ENCODE peak calls at places on chromosomes 11 and 22, in five cellular contexts. One of them, this sample, is unnamed. For H3K27me3, the result is how much of the 10 kb centered on the place peaks cover.

GRCh38 chr11:119476666-119477331 is 53.8 kb upstream of the THY1 start:
- DNase-seq in HCT116: no peak
- DNase-seq in fibroblast of lung: no peak
- DNase-seq in transverse colon: no peak
- DNase-seq in heart right ventricle: no peak
- DNase-seq in this sample: no peak

GRCh38 chr11:72751293-72752087 is 718 bp downstream of the ARAP1 start:
- DNase-seq in HCT116: no peak
- DNase-seq in fibroblast of lung: no peak
- DNase-seq in transverse colon: peak
- DNase-seq in heart right ventricle: no peak
- DNase-seq in this sample: no peak

GRCh38 chr11:1834132-1834610 is 619 bp upstream of the SYT8 start:
- DNase-seq in HCT116: peak
- DNase-seq in fibroblast of lung: no peak
- DNase-seq in transverse colon: peak
- DNase-seq in heart right ventricle: no peak
- DNase-seq in this sample: peak

GRCh38 chr22:40721266-40721665 is 42.0 kb downstream of the MCHR1 start:
- DNase-seq in HCT116: no peak
- DNase-seq in fibroblast of lung: peak
- DNase-seq in transverse colon: no peak
- DNase-seq in heart right ventricle: no peak
- DNase-seq in this sample: no peak

GRCh38 chr11:129375731-129376657 is at the start of gene BARX2:
- DNase-seq in HCT116: peak
- DNase-seq in fibroblast of lung: peak
- DNase-seq in transverse colon: peak
- DNase-seq in heart right ventricle: no peak
- DNase-seq in this sample: peak

GRCh38 chr11:66976048-66976467 is 954 bp downstream of the C11orf86 start:
- DNase-seq in HCT116: no peak
- DNase-seq in fibroblast of lung: peak
- DNase-seq in transverse colon: no peak
- DNase-seq in heart right ventricle: no peak
- DNase-seq in this sample: no peak

GRCh38 chr22:42169055-42169469 is 38.5 kb upstream of the CYP2D6 start:
- DNase-seq in HCT116: peak
- DNase-seq in fibroblast of lung: peak
- DNase-seq in transverse colon: peak
- DNase-seq in heart right ventricle: peak
- DNase-seq in this sample: no peak

GRCh38 chr11:38446336-38446735 is 1848.3 kb upstream of the RAG2 start:
- DNase-seq in HCT116: no peak
- DNase-seq in fibroblast of lung: no peak
- DNase-seq in transverse colon: no peak
- DNase-seq in heart right ventricle: no peak
- DNase-seq in this sample: no peak

GRCh38 chr11:35587972-35588371 is 30.3 kb upstream of the FJX1 start:
- DNase-seq in HCT116: no peak
- DNase-seq in fibroblast of lung: no peak
- DNase-seq in transverse colon: no peak
- DNase-seq in heart right ventricle: no peak
- DNase-seq in this sample: no peak

GRCh38 chr11:47143322-47143721 is 33.4 kb downstream of the ARFGAP2 start:
- DNase-seq in HCT116: no peak
- DNase-seq in fibroblast of lung: peak
- DNase-seq in transverse colon: no peak
- DNase-seq in heart right ventricle: peak
- DNase-seq in this sample: no peak

GRCh38 chr11:15816270-15816871 is 540.0 kb downstream of the SOX6 start:
- DNase-seq in HCT116: no peak
- DNase-seq in fibroblast of lung: peak
- DNase-seq in transverse colon: peak
- DNase-seq in heart right ventricle: peak
- DNase-seq in this sample: no peak

GRCh38 chr22:46916886-46917625 is 154.6 kb downstream of the TBC1D22A start:
- DNase-seq in HCT116: no peak
- DNase-seq in fibroblast of lung: no peak
- DNase-seq in transverse colon: no peak
- DNase-seq in heart right ventricle: no peak
- DNase-seq in this sample: no peak

GRCh38 chr11:104370478-104370877 is 206.5 kb upstream of the PDGFD start:
- DNase-seq in HCT116: no peak
- DNase-seq in fibroblast of lung: no peak
- DNase-seq in transverse colon: no peak
- DNase-seq in heart right ventricle: no peak
- DNase-seq in this sample: no peak

GRCh38 chr11:109040303-109040702 is 375.4 kb downstream of the DDX10 start:
- DNase-seq in HCT116: peak
- DNase-seq in fibroblast of lung: no peak
- DNase-seq in transverse colon: no peak
- DNase-seq in heart right ventricle: no peak
- DNase-seq in this sample: no peak

GRCh38 chr11:16326679-16327297 is 29.6 kb downstream of the SOX6 start:
- DNase-seq in HCT116: no peak
- DNase-seq in fibroblast of lung: no peak
- DNase-seq in transverse colon: no peak
- DNase-seq in heart right ventricle: no peak
- DNase-seq in this sample: no peak

GRCh38 chr11:33687733-33688479 is 12.7 kb downstream of the C11orf91 start:
- DNase-seq in HCT116: peak
- DNase-seq in fibroblast of lung: peak
- DNase-seq in transverse colon: no peak
- DNase-seq in heart right ventricle: peak
- DNase-seq in this sample: no peak

GRCh38 chr11:130904380-130904779 is 11.9 kb downstream of the SNX19 start:
- DNase-seq in HCT116: no peak
- DNase-seq in fibroblast of lung: peak
- DNase-seq in transverse colon: no peak
- DNase-seq in heart right ventricle: no peak
- DNase-seq in this sample: no peak

GRCh38 chr22:26066534-26066933 is 102.7 kb upstream of the SEZ6L start:
- DNase-seq in HCT116: no peak
- DNase-seq in fibroblast of lung: no peak
- DNase-seq in transverse colon: no peak
- DNase-seq in heart right ventricle: no peak
- DNase-seq in this sample: no peak

GRCh38 chr22:45246060-45246985 is 5.6 kb upstream of the KIAA0930 start:
- DNase-seq in HCT116: peak
- DNase-seq in fibroblast of lung: peak
- DNase-seq in transverse colon: peak
- DNase-seq in heart right ventricle: no peak
- DNase-seq in this sample: no peak

GRCh38 chr11:76095891-76096290 is 110.4 kb downstream of the WNT11 start:
- DNase-seq in HCT116: no peak
- DNase-seq in fibroblast of lung: no peak
- DNase-seq in transverse colon: no peak
- DNase-seq in heart right ventricle: no peak
- DNase-seq in this sample: no peak

GRCh38 chr22:27238935-27239510 is 562.5 kb downstream of the MN1 start:
- DNase-seq in HCT116: no peak
- DNase-seq in fibroblast of lung: peak
- DNase-seq in transverse colon: no peak
- DNase-seq in heart right ventricle: peak
- DNase-seq in this sample: peak

GRCh38 chr22:24091551-24092420 is 80.7 kb downstream of the CABIN1 start:
- DNase-seq in HCT116: no peak
- DNase-seq in fibroblast of lung: no peak
- DNase-seq in transverse colon: no peak
- DNase-seq in heart right ventricle: peak
- DNase-seq in this sample: no peak

GRCh38 chr11:79092791-79093313 is 348.0 kb downstream of the TENM4 start:
- DNase-seq in HCT116: peak
- DNase-seq in fibroblast of lung: peak
- DNase-seq in transverse colon: no peak
- DNase-seq in heart right ventricle: peak
- DNase-seq in this sample: no peak

GRCh38 chr22:43723816-43724215 is 88.3 kb downstream of the EFCAB6 start:
- DNase-seq in HCT116: no peak
- DNase-seq in fibroblast of lung: peak
- DNase-seq in transverse colon: no peak
- DNase-seq in heart right ventricle: no peak
- DNase-seq in this sample: no peak

GRCh38 chr11:123246749-123247497 is 51.9 kb upstream of the CLMP start:
- DNase-seq in HCT116: peak
- DNase-seq in fibroblast of lung: peak
- DNase-seq in transverse colon: peak
- DNase-seq in heart right ventricle: peak
- DNase-seq in this sample: peak

GRCh38 chr22:33882991-33883390 is 37.3 kb downstream of the LARGE1 start:
- DNase-seq in HCT116: no peak
- DNase-seq in fibroblast of lung: no peak
- DNase-seq in transverse colon: no peak
- DNase-seq in heart right ventricle: no peak
- DNase-seq in this sample: no peak

GRCh38 chr22:20431520-20432237 is 5.9 kb downstream of the SCARF2 start:
- DNase-seq in HCT116: no peak
- DNase-seq in fibroblast of lung: no peak
- DNase-seq in transverse colon: no peak
- DNase-seq in heart right ventricle: no peak
- DNase-seq in this sample: peak

GRCh38 chr11:128745296-128746183 is 51.7 kb downstream of the FLI1 start:
- DNase-seq in HCT116: no peak
- DNase-seq in fibroblast of lung: peak
- DNase-seq in transverse colon: no peak
- DNase-seq in heart right ventricle: peak
- DNase-seq in this sample: no peak

GRCh38 chr11:2533642-2534115 is 88.9 kb downstream of the KCNQ1 start:
- DNase-seq in HCT116: peak
- DNase-seq in fibroblast of lung: peak
- DNase-seq in transverse colon: peak
- DNase-seq in heart right ventricle: peak
- DNase-seq in this sample: peak

GRCh38 chr11:71446942-71447688 is 1.1 kb downstream of the DHCR7 start:
- DNase-seq in HCT116: no peak
- DNase-seq in fibroblast of lung: peak
- DNase-seq in transverse colon: peak
- DNase-seq in heart right ventricle: no peak
- DNase-seq in this sample: no peak

GRCh38 chr11:28123151-28123571 is 15.0 kb downstream of the METTL15 start:
- DNase-seq in HCT116: no peak
- DNase-seq in fibroblast of lung: peak
- DNase-seq in transverse colon: no peak
- DNase-seq in heart right ventricle: no peak
- DNase-seq in this sample: no peak

GRCh38 chr11:116948375-116948774 is 111.0 kb upstream of the APOA1 start:
- DNase-seq in HCT116: peak
- DNase-seq in fibroblast of lung: no peak
- DNase-seq in transverse colon: peak
- DNase-seq in heart right ventricle: no peak
- DNase-seq in this sample: no peak

GRCh38 chr22:42683599-42684283 is 34.5 kb upstream of the CYB5R3 start:
- DNase-seq in HCT116: no peak
- DNase-seq in fibroblast of lung: peak
- DNase-seq in transverse colon: peak
- DNase-seq in heart right ventricle: peak
- DNase-seq in this sample: no peak

GRCh38 chr11:21421930-21422329 is 752.5 kb downstream of the NELL1 start:
- DNase-seq in HCT116: no peak
- DNase-seq in fibroblast of lung: no peak
- DNase-seq in transverse colon: no peak
- DNase-seq in heart right ventricle: no peak
- DNase-seq in this sample: no peak

GRCh38 chr11:9461760-9462134 is 935 bp downstream of the ZNF143 start:
- DNase-seq in HCT116: no peak
- DNase-seq in fibroblast of lung: peak
- DNase-seq in transverse colon: no peak
- DNase-seq in heart right ventricle: no peak
- DNase-seq in this sample: no peak

GRCh38 chr11:65870307-65870658 is 2.3 kb downstream of the EFEMP2 start:
- DNase-seq in HCT116: no peak
- DNase-seq in fibroblast of lung: no peak
- DNase-seq in transverse colon: no peak
- DNase-seq in heart right ventricle: no peak
- DNase-seq in this sample: peak

GRCh38 chr11:65870706-65871681 is 1.6 kb downstream of the EFEMP2 start:
- DNase-seq in HCT116: no peak
- DNase-seq in fibroblast of lung: no peak
- DNase-seq in transverse colon: no peak
- DNase-seq in heart right ventricle: peak
- DNase-seq in this sample: peak

GRCh38 chr11:65871811-65872548 is 620 bp downstream of the EFEMP2 start:
- DNase-seq in HCT116: no peak
- DNase-seq in fibroblast of lung: peak
- DNase-seq in transverse colon: no peak
- DNase-seq in heart right ventricle: no peak
- DNase-seq in this sample: peak

GRCh38 chr11:65873280-65874156 is 918 bp upstream of the EFEMP2 start:
- DNase-seq in HCT116: peak
- DNase-seq in fibroblast of lung: peak
- DNase-seq in transverse colon: peak
- DNase-seq in heart right ventricle: peak
- DNase-seq in this sample: peak

GRCh38 chr11:65872555-65873279 is at the start of gene EFEMP2:
- DNase-seq in HCT116: no peak
- DNase-seq in fibroblast of lung: no peak
- DNase-seq in transverse colon: no peak
- DNase-seq in heart right ventricle: peak
- DNase-seq in this sample: peak
- H3K27ac ChIP-seq in HCT116: peak
- H3K27ac ChIP-seq in fibroblast of lung: peak
- H3K27ac ChIP-seq in transverse colon: peak
- H3K27ac ChIP-seq in heart right ventricle: peak
- H3K27ac ChIP-seq in this sample: peak

DNA sequence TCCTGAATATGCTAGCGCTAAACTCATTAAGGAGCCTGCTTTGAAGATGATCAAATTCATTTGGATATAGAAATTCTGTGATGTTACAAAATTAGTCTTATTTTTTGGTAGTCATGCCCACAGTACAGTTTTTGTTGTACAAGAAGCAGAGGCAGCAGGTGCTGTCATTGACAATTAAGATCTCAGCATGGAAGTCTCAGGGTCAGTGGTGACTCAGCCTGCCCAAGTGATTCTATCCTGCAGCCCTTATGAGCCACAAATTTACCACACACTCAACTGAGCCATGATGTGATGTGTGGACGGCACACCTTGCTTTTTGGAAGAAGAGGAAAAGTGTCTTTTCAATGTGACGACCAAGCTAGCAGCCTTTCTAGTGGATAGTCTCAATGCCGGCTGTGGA is 153.6 kb upstream of the SORL1-AS1 start:
- DNase-seq in HCT116: no peak
- DNase-seq in fibroblast of lung: no peak
- DNase-seq in transverse colon: no peak
- DNase-seq in heart right ventricle: no peak
- DNase-seq in this sample: no peak
- TF ChIP-seq CTCF in HCT116: no peak
- TF ChIP-seq CTCF in fibroblast of lung: no peak
- TF ChIP-seq CTCF in transverse colon: no peak
- TF ChIP-seq CTCF in heart right ventricle: no peak
- TF ChIP-seq CTCF in this sample: no peak

GRCh38 chr11:85854557-85855340 is 434 bp upstream of the CCDC83 start:
- DNase-seq in HCT116: peak
- DNase-seq in fibroblast of lung: peak
- DNase-seq in transverse colon: peak
- DNase-seq in heart right ventricle: peak
- DNase-seq in this sample: peak
- H3K27me3 ChIP-seq in HCT116: under half
- H3K27me3 ChIP-seq in fibroblast of lung: under half
- H3K27me3 ChIP-seq in transverse colon: under half
- H3K27me3 ChIP-seq in heart right ventricle: under half
- H3K27me3 ChIP-seq in this sample: under half

GRCh38 chr11:87347860-87348259 is 310.1 kb downstream of the TMEM135 start:
- DNase-seq in HCT116: no peak
- DNase-seq in fibroblast of lung: no peak
- DNase-seq in transverse colon: no peak
- DNase-seq in heart right ventricle: no peak
- DNase-seq in this sample: no peak
- H3K27ac ChIP-seq in HCT116: no peak
- H3K27ac ChIP-seq in fibroblast of lung: no peak
- H3K27ac ChIP-seq in transverse colon: no peak
- H3K27ac ChIP-seq in heart right ventricle: no peak
- H3K27ac ChIP-seq in this sample: no peak